ENCODE peak calls at places on chromosomes 13 and 19, in four cellular contexts. L is esophagus muscularis mucosa, M is IMR-90, Y is psoas muscle. W is an unnamed sample.

GRCh38 chr13:72204291-72204690 is 337.3 kb upstream of the DACH1 start:
- DNase-seq in L (no peak), M (no peak), Y (no peak), W (peak; percentile 55)

GRCh38 chr13:58004761-58005160 is 373.2 kb downstream of the PCDH17 start:
- DNase-seq in L (no peak), M (no peak), Y (no peak), W (no peak)

GRCh38 chr13:114107686-114108081 is 24.7 kb downstream of the RASA3 start:
- DNase-seq in L (no peak), M (peak; percentile 91), Y (peak; percentile 75), W (no peak)

GRCh38 chr19:41987141-41987860 is 6.7 kb downstream of the ATP1A3 start:
- DNase-seq in L (no peak), M (no peak), Y (no peak), W (no peak)

GRCh38 chr19:51564791-51565190 is 6.3 kb upstream of the ZNF175 start:
- DNase-seq in L (no peak), M (no peak), Y (no peak), W (no peak)

GRCh38 chr13:50589139-50589538 is 254.4 kb downstream of the DLEU7 start:
- DNase-seq in L (no peak), M (peak; percentile 91), Y (no peak), W (peak; percentile 91)

GRCh38 chr13:49497272-49497671 is 1.5 kb downstream of the PHF11 start:
- DNase-seq in L (no peak), M (no peak), Y (no peak), W (no peak)

GRCh38 chr19:6099633-6100032 is 10.7 kb downstream of the RFX2 start:
- DNase-seq in L (no peak), M (no peak), Y (no peak), W (no peak)

GRCh38 chr13:45799451-45799850 is 52.1 kb downstream of the SIAH3 start:
- DNase-seq in L (no peak), M (no peak), Y (peak; percentile 19), W (no peak)

GRCh38 chr19:54482889-54483288 is 9.8 kb upstream of the CDC42EP5 start:
- DNase-seq in L (no peak), M (no peak), Y (no peak), W (no peak)

GRCh38 chr19:49672131-49672919 is 4.7 kb upstream of the PRMT1 start:
- DNase-seq in L (no peak), M (peak; percentile 61), Y (peak; percentile 80), W (peak; percentile 35)

GRCh38 chr19:17555929-17556813 is 722 bp downstream of the COLGALT1 start:
- DNase-seq in L (no peak), M (peak; percentile 44), Y (peak; percentile 77), W (peak; percentile 16)

GRCh38 chr19:2051771-2052704 is 994 bp upstream of the MKNK2 start:
- DNase-seq in L (no peak), M (no peak), Y (peak; percentile 57), W (peak; percentile 40)

GRCh38 chr19:10424011-10424637 is 3.8 kb downstream of the PDE4A start:
- DNase-seq in L (no peak), M (peak; percentile 68), Y (peak; percentile 83), W (peak; percentile 40)

GRCh38 chr13:20142019-20142926 is 18.6 kb downstream of the GJA3 start:
- DNase-seq in L (no peak), M (no peak), Y (no peak), W (no peak)

GRCh38 chr13:20140487-20140886 is 20.4 kb downstream of the GJA3 start:
- DNase-seq in L (no peak), M (no peak), Y (no peak), W (no peak)

GRCh38 chr13:20141238-20142018 is 19.4 kb downstream of the GJA3 start:
- DNase-seq in L (no peak), M (no peak), Y (no peak), W (no peak)

GRCh38 chr13:20144141-20144850 is 16.6 kb downstream of the GJA3 start:
- DNase-seq in L (no peak), M (no peak), Y (no peak), W (no peak)

DNA sequence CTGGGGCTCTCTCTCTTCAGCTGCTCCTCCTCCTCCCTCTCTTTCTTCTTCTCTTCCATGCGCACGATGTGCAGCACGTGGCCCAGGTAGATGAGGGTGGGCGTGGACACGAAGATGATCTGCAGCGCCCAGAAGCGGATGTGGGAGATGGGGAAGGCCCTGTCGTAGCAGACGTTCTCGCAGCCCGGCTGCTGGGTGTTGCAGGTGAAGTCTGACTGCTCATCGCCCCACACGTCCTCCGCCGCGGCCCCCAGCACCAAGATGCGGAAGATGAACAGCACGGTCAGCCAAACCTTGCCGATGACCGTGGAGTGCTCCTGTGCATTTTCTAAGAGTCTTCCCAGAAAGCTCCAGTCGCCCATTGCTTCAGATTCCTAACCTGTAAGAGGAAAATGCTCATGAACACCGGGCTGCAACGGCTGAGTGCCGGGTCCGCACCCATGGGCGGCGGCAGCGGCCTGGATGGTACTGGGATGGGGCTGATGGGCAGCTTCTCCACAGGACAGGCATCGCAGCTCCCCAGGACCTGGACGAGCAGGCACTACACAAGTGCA is 17.8 kb downstream of the GJA3 start:
- DNase-seq in L (no peak), M (no peak), Y (no peak), W (no peak)
- H3K27me3 ChIP-seq in L (peaks cover 19% of the 10 kb centered on the region), M (peaks cover 17% of the 10 kb centered on the region), Y (peaks cover 49% of the 10 kb centered on the region), W (peaks cover 7% of the 10 kb centered on the region)

GRCh38 chr19:38556521-38557174 is 61.1 kb downstream of the MAP4K1 start:
- DNase-seq in L (no peak), M (no peak), Y (no peak), W (peak; percentile 40)
- TF ChIP-seq CTCF in L (no peak), M (peak; percentile 18), Y (no peak), W (peak; percentile 64)

GRCh38 chr13:37929308-37929707 is 59.7 kb upstream of the TRPC4 start:
- DNase-seq in L (no peak), M (no peak), Y (no peak), W (no peak)
- H3K27me3 ChIP-seq in L (no peaks in the 10 kb centered on the region), M (peaks cover 1% of the 10 kb centered on the region), Y (no peaks in the 10 kb centered on the region), W (no peaks in the 10 kb centered on the region)

GRCh38 chr13:73939603-73940002 is 194.6 kb downstream of the KLF12 start:
- DNase-seq in L (no peak), M (no peak), Y (no peak), W (no peak)

GRCh38 chr13:73939071-73939380 is 195.2 kb downstream of the KLF12 start:
- DNase-seq in L (no peak), M (no peak), Y (no peak), W (no peak)

GRCh38 chr13:73938375-73939070 is 195.7 kb downstream of the KLF12 start:
- DNase-seq in L (no peak), M (peak; percentile 94), Y (no peak), W (peak; percentile 93)

GRCh38 chr13:73941752-73942151 is 192.5 kb downstream of the KLF12 start:
- DNase-seq in L (no peak), M (no peak), Y (no peak), W (no peak)

DNA sequence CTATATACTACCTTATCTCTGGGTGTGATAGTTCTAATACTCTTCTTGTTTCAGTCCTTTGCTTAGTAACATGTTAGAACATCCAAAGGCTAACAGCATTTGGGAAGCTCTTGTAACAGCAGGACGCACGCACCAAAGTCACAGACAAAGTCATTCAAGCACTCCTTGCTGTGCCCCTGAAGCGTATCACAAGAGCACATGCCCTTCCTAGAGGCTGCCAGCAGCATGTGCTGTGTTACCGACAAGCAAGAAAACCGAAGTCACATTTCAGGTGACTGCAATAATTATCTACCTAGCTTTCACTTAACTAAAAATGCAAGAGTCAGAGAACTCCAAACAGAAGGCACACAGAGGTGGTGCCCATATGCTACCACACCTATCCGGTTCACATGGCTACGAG is 194.1 kb downstream of the KLF12 start:
- DNase-seq in L (no peak), M (no peak), Y (no peak), W (no peak)
- TF ChIP-seq CTCF in L (no peak), M (no peak), Y (no peak), W (no peak)

DNA sequence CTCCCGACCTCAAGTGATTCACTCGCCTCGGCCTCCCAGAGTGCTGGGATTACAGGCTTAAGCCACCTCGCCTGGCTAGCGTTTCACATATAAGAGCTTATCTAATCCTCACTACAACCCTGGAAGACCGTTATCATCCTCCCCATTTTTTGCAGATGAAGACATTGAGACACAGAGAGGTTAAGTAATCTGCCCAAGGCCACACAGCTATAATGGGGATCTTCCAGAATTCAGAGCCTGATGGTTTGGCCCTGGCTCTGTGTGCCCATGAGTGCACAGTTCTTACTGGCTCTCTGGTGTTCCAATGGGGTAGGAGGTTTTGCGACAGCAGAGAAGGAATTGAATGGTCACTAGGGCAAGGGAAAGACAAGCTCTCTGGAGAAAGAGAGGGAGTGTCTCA is 16.8 kb upstream of the KCTD15 start:
- DNase-seq in L (no peak), M (no peak), Y (no peak), W (no peak)
- H3K27me3 ChIP-seq in L (peaks cover 12% of the 10 kb centered on the region), M (peaks cover 16% of the 10 kb centered on the region), Y (peaks cover 43% of the 10 kb centered on the region), W (no peaks in the 10 kb centered on the region)

GRCh38 chr19:45774765-45775164 is 5.7 kb upstream of the SIX5 start:
- DNase-seq in L (no peak), M (no peak), Y (no peak), W (no peak)
- TF ChIP-seq CTCF in L (no peak), M (no peak), Y (no peak), W (no peak)

GRCh38 chr19:33432408-33433170 is 59.1 kb downstream of the CEBPG start:
- DNase-seq in L (no peak), M (no peak), Y (no peak), W (no peak)
- H3K27me3 ChIP-seq in L (no peaks in the 10 kb centered on the region), M (no peaks in the 10 kb centered on the region), Y (no peaks in the 10 kb centered on the region), W (no peaks in the 10 kb centered on the region)